ENCODE peak calls at places on chromosomes 12 and 14, in eight cellular contexts. Z is PC-9, B is HepG2, T is endothelial cell of umbilical vein, E is fibroblast of lung, V is GM12878, R is H9, W is MM.1S. G is an unnamed sample.
A peak's percentile ranks its signal among the peaks of the same experiment; 100 is the strongest.

GRCh38 chr14:80017796-80018195 is 193.5 kb downstream of the DIO2 start:
- DNase-seq in E (no peak), R (no peak), T (no peak), V (no peak), Z (no peak), B (no peak), W (no peak), G (no peak)

GRCh38 chr12:106195638-106196037 is 52.2 kb downstream of the CKAP4 start:
- DNase-seq in T (no peak), W (no peak), V (no peak), Z (peak; percentile 2), R (no peak), B (peak; percentile 72), E (peak; percentile 64), G (no peak)

GRCh38 chr12:50221228-50222008 is 54.2 kb upstream of the CERS5 start:
- DNase-seq in Z (no peak), E (peak; percentile 96), V (peak; percentile 53), B (no peak), R (no peak), T (peak; percentile 78), W (no peak), G (peak; percentile 66)

GRCh38 chr14:54489318-54489683 is 521 bp upstream of the GMFB start:
- DNase-seq in E (no peak), Z (no peak), T (no peak), W (no peak), V (no peak), B (no peak), R (no peak), G (no peak)

GRCh38 chr12:71216725-71217579 is 59.2 kb upstream of the TSPAN8 start:
- DNase-seq in B (peak; percentile 28), V (no peak), T (peak; percentile 34), W (peak; percentile 54), R (peak; percentile 47), E (peak; percentile 26), Z (peak; percentile 18), G (peak; percentile 42)

GRCh38 chr12:46260913-46261476 is 7.8 kb downstream of the SLC38A1 start:
- DNase-seq in W (no peak), B (no peak), T (no peak), R (no peak), E (no peak), V (no peak), Z (peak; percentile 77), G (peak; percentile 86)

GRCh38 chr12:56010112-56010570 is 10.7 kb upstream of the IKZF4 start:
- DNase-seq in Z (no peak), V (no peak), W (no peak), R (no peak), E (no peak), T (no peak), B (peak; percentile 84), G (no peak)

GRCh38 chr12:49693931-49694439 is 13.2 kb downstream of the FMNL3 start:
- DNase-seq in E (peak; percentile 33), R (no peak), T (no peak), B (no peak), Z (no peak), W (no peak), V (no peak), G (no peak)

GRCh38 chr12:8742501-8742900 is 44.7 kb downstream of the RIMKLB start:
- DNase-seq in W (no peak), Z (peak; percentile 27), E (peak; percentile 30), R (no peak), V (no peak), B (no peak), T (no peak), G (peak; percentile 52)

GRCh38 chr12:15757553-15758255 is 31.5 kb downstream of the EPS8 start:
- DNase-seq in R (no peak), B (peak; percentile 15), Z (peak; percentile 62), E (peak; percentile 77), W (no peak), V (no peak), T (no peak), G (peak; percentile 91)

GRCh38 chr12:57237952-57238853 is 8.7 kb downstream of the SHMT2 start:
- DNase-seq in R (peak; percentile 71), W (no peak), B (no peak), T (no peak), Z (no peak), E (peak; percentile 23), V (no peak), G (no peak)

GRCh38 chr12:63302269-63302940 is 151.4 kb upstream of the AVPR1A start:
- DNase-seq in Z (no peak), B (no peak), E (no peak), T (peak; percentile 7), V (peak; percentile 41), R (no peak), W (no peak), G (peak; percentile 67)

GRCh38 chr12:30927210-30927576 is 645 bp downstream of the TSPAN11 start:
- DNase-seq in W (no peak), B (no peak), V (no peak), R (no peak), Z (no peak), T (no peak), E (no peak), G (no peak)

DNA sequence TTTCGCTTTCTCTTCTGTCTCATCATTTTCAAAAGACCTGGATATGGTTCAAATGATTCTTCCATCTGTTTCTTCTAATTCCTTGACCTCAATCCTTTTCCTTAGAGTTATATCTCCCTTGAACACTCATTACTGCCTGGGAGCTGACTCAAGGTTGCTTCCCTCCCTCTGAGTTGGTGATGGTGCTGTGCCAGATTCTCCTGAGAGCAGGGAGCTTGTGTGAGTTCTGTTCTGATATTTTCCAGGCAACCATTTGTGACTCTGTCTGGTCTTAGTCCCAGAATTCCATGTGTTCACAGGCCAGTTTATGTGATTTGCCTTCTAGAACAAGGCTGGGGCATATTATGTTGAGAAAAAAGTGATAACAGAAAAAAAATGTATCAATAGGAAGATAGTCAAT is 505.0 kb upstream of the SYT1 start:
- DNase-seq in B (no peak), E (peak; percentile 24), V (no peak), W (no peak), Z (no peak), R (no peak), T (no peak), G (no peak)
- H2AFZ ChIP-seq in B (no peak overlapping the region), E (no peak overlapping the region), V (no peak overlapping the region), W (peak overlapping the region; percentile 26), Z (peak overlapping the region; percentile 20), R (no peak overlapping the region), T (no peak overlapping the region), G (no peak overlapping the region)

GRCh38 chr14:103728721-103729120 is 13.1 kb downstream of the ZFYVE21 start:
- DNase-seq in B (no peak), W (no peak), T (no peak), R (no peak), V (no peak), Z (no peak), E (no peak), G (no peak)

GRCh38 chr14:103731481-103731880 is 15.9 kb downstream of the ZFYVE21 start:
- DNase-seq in Z (no peak), B (no peak), E (no peak), V (no peak), R (no peak), T (no peak), W (no peak), G (no peak)

GRCh38 chr14:103729496-103730448 is 14.2 kb downstream of the ZFYVE21 start:
- DNase-seq in B (no peak), Z (no peak), T (no peak), V (no peak), W (no peak), R (no peak), E (no peak), G (no peak)

GRCh38 chr14:103731916-103732867 is 16.6 kb downstream of the ZFYVE21 start:
- DNase-seq in V (no peak), R (no peak), E (no peak), Z (no peak), W (no peak), T (no peak), B (no peak), G (no peak)

GRCh38 chr14:103730490-103731035 is 15.0 kb downstream of the ZFYVE21 start:
- DNase-seq in V (no peak), W (no peak), T (no peak), B (no peak), Z (no peak), E (no peak), R (no peak), G (no peak)
- TF ChIP-seq CTCF in V (no peak), W (no peak), T (no peak), B (no peak), Z (no peak), E (peak; percentile 4), R (peak; percentile 22), G (no peak)

GRCh38 chr14:72917420-72917819 is 8.8 kb upstream of the DCAF4 start:
- DNase-seq in V (no peak), W (no peak), R (no peak), Z (no peak), B (no peak), E (no peak), T (no peak), G (no peak)

GRCh38 chr14:72909163-72909562 is 15.3 kb upstream of the DPF3 start:
- DNase-seq in B (no peak), Z (no peak), W (no peak), E (no peak), R (no peak), T (no peak), V (no peak), G (peak; percentile 43)

GRCh38 chr14:72907886-72908285 is 14.0 kb upstream of the DPF3 start:
- DNase-seq in W (no peak), V (no peak), R (no peak), E (peak; percentile 49), B (no peak), Z (no peak), T (peak; percentile 21), G (peak; percentile 64)

GRCh38 chr14:72916174-72916573 is 10.1 kb upstream of the DCAF4 start:
- DNase-seq in Z (no peak), V (no peak), T (no peak), W (no peak), E (peak; percentile 33), R (no peak), B (no peak), G (peak; percentile 25)

GRCh38 chr14:72913809-72914208 is 12.5 kb upstream of the DCAF4 start:
- DNase-seq in W (no peak), E (no peak), V (no peak), R (no peak), Z (no peak), B (no peak), T (no peak), G (no peak)
- H2AFZ ChIP-seq in W (no peak overlapping the region), E (no peak overlapping the region), V (no peak overlapping the region), R (no peak overlapping the region), Z (no peak overlapping the region), B (no peak overlapping the region), T (no peak overlapping the region), G (no peak overlapping the region)

DNA sequence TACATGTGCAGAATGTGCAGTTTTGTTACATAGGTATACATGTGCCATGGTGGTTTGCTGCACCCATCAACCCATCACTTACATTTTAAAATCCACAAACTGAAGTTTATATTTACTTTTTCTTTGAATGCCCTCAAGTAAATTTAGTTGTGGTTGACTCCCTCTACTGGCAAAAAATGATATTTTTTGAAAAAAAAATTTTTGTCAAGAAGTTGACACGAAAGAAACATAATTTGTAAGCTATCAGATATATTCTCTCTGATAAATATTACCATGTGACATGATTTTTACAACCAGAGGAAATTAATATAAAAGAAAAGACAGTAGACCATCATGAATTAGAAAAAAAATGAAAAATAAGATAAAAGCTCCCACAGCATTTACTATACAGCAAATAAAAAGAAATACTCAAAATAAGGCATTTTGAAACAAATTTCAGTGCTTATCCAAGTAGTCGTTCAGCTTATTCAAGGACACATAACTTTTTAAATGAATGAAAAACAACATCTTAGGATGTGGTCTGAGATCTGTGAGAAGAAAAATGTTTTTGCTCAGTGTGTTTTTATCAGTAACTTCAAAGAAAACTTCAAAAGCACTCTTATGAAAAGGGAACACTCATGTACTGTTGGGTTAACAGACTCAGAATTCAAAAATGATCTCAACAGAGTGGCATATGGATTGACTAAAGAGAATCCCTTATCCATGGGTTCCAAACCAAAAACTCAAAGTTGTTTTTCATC is 30.0 kb upstream of the GRIP1 start:
- DNase-seq in E (peak; percentile 18), T (peak; percentile 34), V (no peak), W (peak; percentile 65), Z (no peak), B (no peak), R (no peak), G (no peak)
- TF ChIP-seq CTCF in E (peak; percentile 36), T (peak; percentile 7), V (peak; percentile 24), W (peak; percentile 37), Z (peak; percentile 73), B (no peak), R (peak; percentile 63), G (peak; percentile 33)